ENCODE peak calls at places on chromosome 19, in five cellular contexts. U is globus pallidus, W is epithelial cell of prostate, H is HuH-7.5, F is AG20443. B is an unnamed sample.

GRCh38 chr19:29845576-29846176 is 33.9 kb downstream of the CCNE1 start:
- DNase-seq in U (peak), W (no peak), H (peak), F (peak), B (no peak)

GRCh38 chr19:46603752-46604241 is 2.7 kb downstream of the CALM3 start:
- DNase-seq in U (no peak), W (no peak), H (no peak), F (peak), B (no peak)

GRCh38 chr19:31220540-31220939 is 128.7 kb downstream of the TSHZ3 start:
- DNase-seq in U (peak), W (no peak), H (no peak), F (no peak), B (no peak)

GRCh38 chr19:45913874-45914830 is at the start of gene NANOS2:
- DNase-seq in U (no peak), W (no peak), H (no peak), F (no peak), B (no peak)

GRCh38 chr19:5588441-5588840 is 20.7 kb upstream of the TINCR start:
- DNase-seq in U (peak), W (no peak), H (no peak), F (peak), B (no peak)

GRCh38 chr19:49475995-49476880 is 2.2 kb downstream of the FLT3LG start:
- DNase-seq in U (no peak), W (no peak), H (peak), F (peak), B (peak)

GRCh38 chr19:45146251-45146650 is 14.5 kb downstream of the NKPD1 start:
- DNase-seq in U (no peak), W (no peak), H (peak), F (no peak), B (no peak)

GRCh38 chr19:29323972-29324680 is 111.2 kb upstream of the UQCRFS1 start:
- DNase-seq in U (no peak), W (no peak), H (no peak), F (no peak), B (no peak)

GRCh38 chr19:7098096-7098495 is 28.6 kb downstream of the ZNF557 start:
- DNase-seq in U (no peak), W (no peak), H (no peak), F (no peak), B (no peak)

GRCh38 chr19:35528218-35529038 is at the start of gene SBSN:
- DNase-seq in U (no peak), W (peak), H (no peak), F (peak), B (peak)

GRCh38 chr19:23436944-23437343 is 41.7 kb upstream of the ZNF91 start:
- DNase-seq in U (no peak), W (no peak), H (no peak), F (no peak), B (no peak)

B was measured in fibroblast of gingiva.